ENCODE peak calls at places on chromosome 18, in five cellular contexts. One of them, this sample, is unnamed.

GRCh38 chr18:30889582-30890301 is 152.8 kb downstream of the DSC3 start:
- DNase-seq in PC-3: peak; percentile 60
- DNase-seq in activated effector memory CD4-positive, alpha-beta T cell treated with anti-CD3 and anti-CD28 coated beads, Interleukin-2, amount 50 U/mL, for 16 hours: no peak
- DNase-seq in stimulated activated CD4-positive, alpha-beta T cell treated with anti-CD3 and anti-CD28 coated beads, Interleukin-2, amount 100 ng/mL, for 48 hours: no peak
- DNase-seq in central memory CD4-positive, alpha-beta T cell: no peak
- DNase-seq in this sample: no peak

GRCh38 chr18:31943895-31944816 is 1.2 kb upstream of the TRAPPC8 start:
- DNase-seq in central memory CD4-positive, alpha-beta T cell: peak; percentile 2
- DNase-seq in stimulated activated CD4-positive, alpha-beta T cell treated with anti-CD3 and anti-CD28 coated beads, Interleukin-2, amount 100 ng/mL, for 48 hours: no peak
- DNase-seq in PC-3: no peak
- DNase-seq in activated effector memory CD4-positive, alpha-beta T cell treated with anti-CD3 and anti-CD28 coated beads, Interleukin-2, amount 50 U/mL, for 16 hours: no peak
- DNase-seq in this sample: no peak

GRCh38 chr18:43863180-43863579 is 585.9 kb upstream of the SYT4 start:
- DNase-seq in stimulated activated CD4-positive, alpha-beta T cell treated with anti-CD3 and anti-CD28 coated beads, Interleukin-2, amount 100 ng/mL, for 48 hours: no peak
- DNase-seq in central memory CD4-positive, alpha-beta T cell: no peak
- DNase-seq in PC-3: no peak
- DNase-seq in activated effector memory CD4-positive, alpha-beta T cell treated with anti-CD3 and anti-CD28 coated beads, Interleukin-2, amount 50 U/mL, for 16 hours: no peak
- DNase-seq in this sample: no peak

GRCh38 chr18:34223164-34223892 is 1.4 kb downstream of the NOL4 start:
- DNase-seq in PC-3: no peak
- DNase-seq in central memory CD4-positive, alpha-beta T cell: no peak
- DNase-seq in stimulated activated CD4-positive, alpha-beta T cell treated with anti-CD3 and anti-CD28 coated beads, Interleukin-2, amount 100 ng/mL, for 48 hours: no peak
- DNase-seq in activated effector memory CD4-positive, alpha-beta T cell treated with anti-CD3 and anti-CD28 coated beads, Interleukin-2, amount 50 U/mL, for 16 hours: no peak
- DNase-seq in this sample: no peak

GRCh38 chr18:10370716-10371115 is 83.7 kb upstream of the APCDD1 start:
- DNase-seq in stimulated activated CD4-positive, alpha-beta T cell treated with anti-CD3 and anti-CD28 coated beads, Interleukin-2, amount 100 ng/mL, for 48 hours: no peak
- DNase-seq in activated effector memory CD4-positive, alpha-beta T cell treated with anti-CD3 and anti-CD28 coated beads, Interleukin-2, amount 50 U/mL, for 16 hours: no peak
- DNase-seq in central memory CD4-positive, alpha-beta T cell: no peak
- DNase-seq in PC-3: no peak
- DNase-seq in this sample: no peak

GRCh38 chr18:10353791-10354190 is 100.6 kb upstream of the APCDD1 start:
- DNase-seq in activated effector memory CD4-positive, alpha-beta T cell treated with anti-CD3 and anti-CD28 coated beads, Interleukin-2, amount 50 U/mL, for 16 hours: no peak
- DNase-seq in stimulated activated CD4-positive, alpha-beta T cell treated with anti-CD3 and anti-CD28 coated beads, Interleukin-2, amount 100 ng/mL, for 48 hours: no peak
- DNase-seq in PC-3: peak; percentile 13
- DNase-seq in central memory CD4-positive, alpha-beta T cell: no peak
- DNase-seq in this sample: no peak

GRCh38 chr18:50806208-50806616 is 13.6 kb downstream of the MRO start:
- DNase-seq in PC-3: no peak
- DNase-seq in activated effector memory CD4-positive, alpha-beta T cell treated with anti-CD3 and anti-CD28 coated beads, Interleukin-2, amount 50 U/mL, for 16 hours: no peak
- DNase-seq in stimulated activated CD4-positive, alpha-beta T cell treated with anti-CD3 and anti-CD28 coated beads, Interleukin-2, amount 100 ng/mL, for 48 hours: no peak
- DNase-seq in central memory CD4-positive, alpha-beta T cell: no peak
- DNase-seq in this sample: no peak

GRCh38 chr18:35782926-35783325 is 189.6 kb upstream of the RMP24 start:
- DNase-seq in central memory CD4-positive, alpha-beta T cell: no peak
- DNase-seq in activated effector memory CD4-positive, alpha-beta T cell treated with anti-CD3 and anti-CD28 coated beads, Interleukin-2, amount 50 U/mL, for 16 hours: no peak
- DNase-seq in PC-3: no peak
- DNase-seq in stimulated activated CD4-positive, alpha-beta T cell treated with anti-CD3 and anti-CD28 coated beads, Interleukin-2, amount 100 ng/mL, for 48 hours: no peak
- DNase-seq in this sample: no peak

GRCh38 chr18:10413722-10414121 is 40.7 kb upstream of the APCDD1 start:
- DNase-seq in PC-3: no peak
- DNase-seq in activated effector memory CD4-positive, alpha-beta T cell treated with anti-CD3 and anti-CD28 coated beads, Interleukin-2, amount 50 U/mL, for 16 hours: no peak
- DNase-seq in central memory CD4-positive, alpha-beta T cell: no peak
- DNase-seq in stimulated activated CD4-positive, alpha-beta T cell treated with anti-CD3 and anti-CD28 coated beads, Interleukin-2, amount 100 ng/mL, for 48 hours: no peak
- DNase-seq in this sample: no peak

GRCh38 chr18:76806301-76806700 is 16.1 kb upstream of the ZNF236 start:
- DNase-seq in activated effector memory CD4-positive, alpha-beta T cell treated with anti-CD3 and anti-CD28 coated beads, Interleukin-2, amount 50 U/mL, for 16 hours: no peak
- DNase-seq in stimulated activated CD4-positive, alpha-beta T cell treated with anti-CD3 and anti-CD28 coated beads, Interleukin-2, amount 100 ng/mL, for 48 hours: no peak
- DNase-seq in central memory CD4-positive, alpha-beta T cell: no peak
- DNase-seq in PC-3: no peak
- DNase-seq in this sample: no peak

GRCh38 chr18:12086249-12086648 is 7.4 kb upstream of the ANKRD62 start:
- DNase-seq in activated effector memory CD4-positive, alpha-beta T cell treated with anti-CD3 and anti-CD28 coated beads, Interleukin-2, amount 50 U/mL, for 16 hours: no peak
- DNase-seq in PC-3: no peak
- DNase-seq in central memory CD4-positive, alpha-beta T cell: no peak
- DNase-seq in stimulated activated CD4-positive, alpha-beta T cell treated with anti-CD3 and anti-CD28 coated beads, Interleukin-2, amount 100 ng/mL, for 48 hours: no peak
- DNase-seq in this sample: no peak

GRCh38 chr18:74873629-74874028 is 276.0 kb downstream of the ZNF407 start:
- DNase-seq in PC-3: no peak
- DNase-seq in activated effector memory CD4-positive, alpha-beta T cell treated with anti-CD3 and anti-CD28 coated beads, Interleukin-2, amount 50 U/mL, for 16 hours: no peak
- DNase-seq in stimulated activated CD4-positive, alpha-beta T cell treated with anti-CD3 and anti-CD28 coated beads, Interleukin-2, amount 100 ng/mL, for 48 hours: no peak
- DNase-seq in central memory CD4-positive, alpha-beta T cell: no peak
- DNase-seq in this sample: no peak

GRCh38 chr18:58670561-58671121 is 624 bp upstream of the MALT1 start:
- DNase-seq in central memory CD4-positive, alpha-beta T cell: no peak
- DNase-seq in PC-3: peak; percentile 20
- DNase-seq in activated effector memory CD4-positive, alpha-beta T cell treated with anti-CD3 and anti-CD28 coated beads, Interleukin-2, amount 50 U/mL, for 16 hours: no peak
- DNase-seq in stimulated activated CD4-positive, alpha-beta T cell treated with anti-CD3 and anti-CD28 coated beads, Interleukin-2, amount 100 ng/mL, for 48 hours: no peak
- DNase-seq in this sample: no peak

GRCh38 chr18:58541137-58541788 is 87.6 kb downstream of the ALPK2 start:
- DNase-seq in PC-3: peak; percentile 44
- DNase-seq in activated effector memory CD4-positive, alpha-beta T cell treated with anti-CD3 and anti-CD28 coated beads, Interleukin-2, amount 50 U/mL, for 16 hours: peak; percentile 73
- DNase-seq in stimulated activated CD4-positive, alpha-beta T cell treated with anti-CD3 and anti-CD28 coated beads, Interleukin-2, amount 100 ng/mL, for 48 hours: no peak
- DNase-seq in central memory CD4-positive, alpha-beta T cell: peak; percentile 8
- DNase-seq in this sample: no peak

GRCh38 chr18:48777026-48777736 is 173.6 kb downstream of the SMAD7 start:
- DNase-seq in activated effector memory CD4-positive, alpha-beta T cell treated with anti-CD3 and anti-CD28 coated beads, Interleukin-2, amount 50 U/mL, for 16 hours: peak; percentile 89
- DNase-seq in PC-3: peak; percentile 30
- DNase-seq in stimulated activated CD4-positive, alpha-beta T cell treated with anti-CD3 and anti-CD28 coated beads, Interleukin-2, amount 100 ng/mL, for 48 hours: peak; percentile 69
- DNase-seq in central memory CD4-positive, alpha-beta T cell: peak; percentile 66
- DNase-seq in this sample: peak; percentile 40

GRCh38 chr18:1848716-1849115 is 722.6 kb downstream of the METTL4 start:
- DNase-seq in activated effector memory CD4-positive, alpha-beta T cell treated with anti-CD3 and anti-CD28 coated beads, Interleukin-2, amount 50 U/mL, for 16 hours: no peak
- DNase-seq in PC-3: peak; percentile 71
- DNase-seq in central memory CD4-positive, alpha-beta T cell: no peak
- DNase-seq in stimulated activated CD4-positive, alpha-beta T cell treated with anti-CD3 and anti-CD28 coated beads, Interleukin-2, amount 100 ng/mL, for 48 hours: no peak
- DNase-seq in this sample: no peak

GRCh38 chr18:32422185-32422584 is 48.5 kb downstream of the GAREM1 start:
- DNase-seq in activated effector memory CD4-positive, alpha-beta T cell treated with anti-CD3 and anti-CD28 coated beads, Interleukin-2, amount 50 U/mL, for 16 hours: no peak
- DNase-seq in PC-3: no peak
- DNase-seq in central memory CD4-positive, alpha-beta T cell: no peak
- DNase-seq in stimulated activated CD4-positive, alpha-beta T cell treated with anti-CD3 and anti-CD28 coated beads, Interleukin-2, amount 100 ng/mL, for 48 hours: no peak
- DNase-seq in this sample: no peak

GRCh38 chr18:36519358-36519757 is 221.8 kb downstream of the FHOD3 start:
- DNase-seq in central memory CD4-positive, alpha-beta T cell: no peak
- DNase-seq in activated effector memory CD4-positive, alpha-beta T cell treated with anti-CD3 and anti-CD28 coated beads, Interleukin-2, amount 50 U/mL, for 16 hours: no peak
- DNase-seq in PC-3: peak; percentile 7
- DNase-seq in stimulated activated CD4-positive, alpha-beta T cell treated with anti-CD3 and anti-CD28 coated beads, Interleukin-2, amount 100 ng/mL, for 48 hours: no peak
- DNase-seq in this sample: no peak

GRCh38 chr18:47756364-47757016 is 174.0 kb downstream of the SMAD2 start:
- DNase-seq in central memory CD4-positive, alpha-beta T cell: no peak
- DNase-seq in activated effector memory CD4-positive, alpha-beta T cell treated with anti-CD3 and anti-CD28 coated beads, Interleukin-2, amount 50 U/mL, for 16 hours: peak; percentile 83
- DNase-seq in PC-3: peak; percentile 51
- DNase-seq in stimulated activated CD4-positive, alpha-beta T cell treated with anti-CD3 and anti-CD28 coated beads, Interleukin-2, amount 100 ng/mL, for 48 hours: peak; percentile 62
- DNase-seq in this sample: peak; percentile 28

GRCh38 chr18:11741505-11742145 is 52.6 kb downstream of the GNAL start:
- DNase-seq in activated effector memory CD4-positive, alpha-beta T cell treated with anti-CD3 and anti-CD28 coated beads, Interleukin-2, amount 50 U/mL, for 16 hours: no peak
- DNase-seq in central memory CD4-positive, alpha-beta T cell: no peak
- DNase-seq in stimulated activated CD4-positive, alpha-beta T cell treated with anti-CD3 and anti-CD28 coated beads, Interleukin-2, amount 100 ng/mL, for 48 hours: no peak
- DNase-seq in PC-3: peak; percentile 42
- DNase-seq in this sample: no peak

GRCh38 chr18:8603663-8604520 is 5.3 kb upstream of the RAB12 start:
- DNase-seq in activated effector memory CD4-positive, alpha-beta T cell treated with anti-CD3 and anti-CD28 coated beads, Interleukin-2, amount 50 U/mL, for 16 hours: no peak
- DNase-seq in PC-3: no peak
- DNase-seq in stimulated activated CD4-positive, alpha-beta T cell treated with anti-CD3 and anti-CD28 coated beads, Interleukin-2, amount 100 ng/mL, for 48 hours: no peak
- DNase-seq in central memory CD4-positive, alpha-beta T cell: no peak
- DNase-seq in this sample: no peak

GRCh38 chr18:44093253-44093652 is 587.4 kb upstream of the SETBP1 start:
- DNase-seq in PC-3: no peak
- DNase-seq in activated effector memory CD4-positive, alpha-beta T cell treated with anti-CD3 and anti-CD28 coated beads, Interleukin-2, amount 50 U/mL, for 16 hours: no peak
- DNase-seq in central memory CD4-positive, alpha-beta T cell: no peak
- DNase-seq in stimulated activated CD4-positive, alpha-beta T cell treated with anti-CD3 and anti-CD28 coated beads, Interleukin-2, amount 100 ng/mL, for 48 hours: no peak
- DNase-seq in this sample: no peak

GRCh38 chr18:77166523-77166922 is 33.9 kb upstream of the MBP start:
- DNase-seq in activated effector memory CD4-positive, alpha-beta T cell treated with anti-CD3 and anti-CD28 coated beads, Interleukin-2, amount 50 U/mL, for 16 hours: no peak
- DNase-seq in central memory CD4-positive, alpha-beta T cell: no peak
- DNase-seq in PC-3: no peak
- DNase-seq in stimulated activated CD4-positive, alpha-beta T cell treated with anti-CD3 and anti-CD28 coated beads, Interleukin-2, amount 100 ng/mL, for 48 hours: no peak
- DNase-seq in this sample: no peak

GRCh38 chr18:49934457-49934856 is 121.1 kb upstream of the ACAA2 start:
- DNase-seq in stimulated activated CD4-positive, alpha-beta T cell treated with anti-CD3 and anti-CD28 coated beads, Interleukin-2, amount 100 ng/mL, for 48 hours: no peak
- DNase-seq in central memory CD4-positive, alpha-beta T cell: no peak
- DNase-seq in PC-3: no peak
- DNase-seq in activated effector memory CD4-positive, alpha-beta T cell treated with anti-CD3 and anti-CD28 coated beads, Interleukin-2, amount 50 U/mL, for 16 hours: no peak
- DNase-seq in this sample: no peak

GRCh38 chr18:7417742-7418141 is 149.4 kb upstream of the PTPRM start:
- DNase-seq in activated effector memory CD4-positive, alpha-beta T cell treated with anti-CD3 and anti-CD28 coated beads, Interleukin-2, amount 50 U/mL, for 16 hours: no peak
- DNase-seq in central memory CD4-positive, alpha-beta T cell: no peak
- DNase-seq in PC-3: peak; percentile 91
- DNase-seq in stimulated activated CD4-positive, alpha-beta T cell treated with anti-CD3 and anti-CD28 coated beads, Interleukin-2, amount 100 ng/mL, for 48 hours: no peak
- DNase-seq in this sample: no peak

GRCh38 chr18:56200381-56200831 is 438.0 kb downstream of the TXNL1 start:
- DNase-seq in central memory CD4-positive, alpha-beta T cell: no peak
- DNase-seq in activated effector memory CD4-positive, alpha-beta T cell treated with anti-CD3 and anti-CD28 coated beads, Interleukin-2, amount 50 U/mL, for 16 hours: no peak
- DNase-seq in PC-3: peak; percentile 64
- DNase-seq in stimulated activated CD4-positive, alpha-beta T cell treated with anti-CD3 and anti-CD28 coated beads, Interleukin-2, amount 100 ng/mL, for 48 hours: no peak
- DNase-seq in this sample: no peak

GRCh38 chr18:44636241-44636640 is 44.4 kb upstream of the SETBP1 start:
- DNase-seq in central memory CD4-positive, alpha-beta T cell: no peak
- DNase-seq in PC-3: no peak
- DNase-seq in activated effector memory CD4-positive, alpha-beta T cell treated with anti-CD3 and anti-CD28 coated beads, Interleukin-2, amount 50 U/mL, for 16 hours: no peak
- DNase-seq in stimulated activated CD4-positive, alpha-beta T cell treated with anti-CD3 and anti-CD28 coated beads, Interleukin-2, amount 100 ng/mL, for 48 hours: no peak
- DNase-seq in this sample: no peak